ENCODE peak calls at places on chromosome 3, in eight cellular contexts. One of them, this sample, is unnamed.

GRCh38 chr3:151168269-151169094 is 34.5 kb downstream of the GPR171 start:
- DNase-seq in thoracic aorta: no peak
- DNase-seq in HCT116: peak; percentile 47
- DNase-seq in pancreas: peak; percentile 47
- DNase-seq in brain microvascular endothelial cell: peak; percentile 64
- DNase-seq in fibroblast of lung: peak; percentile 43
- DNase-seq in CD8-positive, alpha-beta T cell: peak; percentile 89
- DNase-seq in endothelial cell of umbilical vein: peak; percentile 38
- DNase-seq in this sample: peak; percentile 18

GRCh38 chr3:40925228-40925627 is 274.1 kb upstream of the CTNNB1 start:
- DNase-seq in fibroblast of lung: no peak
- DNase-seq in endothelial cell of umbilical vein: no peak
- DNase-seq in brain microvascular endothelial cell: no peak
- DNase-seq in thoracic aorta: no peak
- DNase-seq in HCT116: no peak
- DNase-seq in CD8-positive, alpha-beta T cell: no peak
- DNase-seq in pancreas: no peak
- DNase-seq in this sample: no peak

GRCh38 chr3:77672016-77672415 is 632.1 kb downstream of the ROBO2 start:
- DNase-seq in thoracic aorta: no peak
- DNase-seq in pancreas: no peak
- DNase-seq in brain microvascular endothelial cell: no peak
- DNase-seq in HCT116: no peak
- DNase-seq in CD8-positive, alpha-beta T cell: no peak
- DNase-seq in fibroblast of lung: no peak
- DNase-seq in endothelial cell of umbilical vein: no peak
- DNase-seq in this sample: no peak

GRCh38 chr3:134804508-134805480 is 9.7 kb downstream of the EPHB1 start:
- DNase-seq in fibroblast of lung: no peak
- DNase-seq in brain microvascular endothelial cell: no peak
- DNase-seq in HCT116: no peak
- DNase-seq in CD8-positive, alpha-beta T cell: peak; percentile 36
- DNase-seq in thoracic aorta: no peak
- DNase-seq in endothelial cell of umbilical vein: no peak
- DNase-seq in pancreas: no peak
- DNase-seq in this sample: no peak

GRCh38 chr3:138936763-138937689 is 9.9 kb downstream of the FOXL2 start:
- DNase-seq in CD8-positive, alpha-beta T cell: no peak
- DNase-seq in thoracic aorta: no peak
- DNase-seq in brain microvascular endothelial cell: no peak
- DNase-seq in fibroblast of lung: no peak
- DNase-seq in HCT116: no peak
- DNase-seq in endothelial cell of umbilical vein: no peak
- DNase-seq in pancreas: no peak
- DNase-seq in this sample: no peak

GRCh38 chr3:14371573-14372474 is 30.6 kb upstream of the SLC6A6 start:
- DNase-seq in thoracic aorta: peak; percentile 15
- DNase-seq in HCT116: peak; percentile 88
- DNase-seq in pancreas: peak; percentile 46
- DNase-seq in fibroblast of lung: peak; percentile 64
- DNase-seq in endothelial cell of umbilical vein: peak; percentile 7
- DNase-seq in brain microvascular endothelial cell: peak; percentile 24
- DNase-seq in CD8-positive, alpha-beta T cell: no peak
- DNase-seq in this sample: no peak

GRCh38 chr3:126267169-126267975 is 87.0 kb upstream of the ALDH1L1 start:
- DNase-seq in endothelial cell of umbilical vein: peak; percentile 89
- DNase-seq in pancreas: peak; percentile 69
- DNase-seq in thoracic aorta: peak; percentile 56
- DNase-seq in brain microvascular endothelial cell: peak; percentile 89
- DNase-seq in HCT116: peak; percentile 35
- DNase-seq in CD8-positive, alpha-beta T cell: no peak
- DNase-seq in fibroblast of lung: peak; percentile 91
- DNase-seq in this sample: peak; percentile 84

GRCh38 chr3:188712257-188712924 is 459.4 kb upstream of the TPRG1 start:
- DNase-seq in thoracic aorta: no peak
- DNase-seq in brain microvascular endothelial cell: peak; percentile 71
- DNase-seq in endothelial cell of umbilical vein: peak; percentile 64
- DNase-seq in fibroblast of lung: peak; percentile 91
- DNase-seq in HCT116: no peak
- DNase-seq in CD8-positive, alpha-beta T cell: no peak
- DNase-seq in pancreas: no peak
- DNase-seq in this sample: peak; percentile 55

GRCh38 chr3:120025520-120025919 is 68.7 kb downstream of the GSK3B start:
- DNase-seq in CD8-positive, alpha-beta T cell: no peak
- DNase-seq in thoracic aorta: no peak
- DNase-seq in pancreas: no peak
- DNase-seq in brain microvascular endothelial cell: no peak
- DNase-seq in fibroblast of lung: peak; percentile 42
- DNase-seq in HCT116: no peak
- DNase-seq in endothelial cell of umbilical vein: no peak
- DNase-seq in this sample: no peak

GRCh38 chr3:20798666-20799065 is 612.7 kb upstream of the SGO1 start:
- DNase-seq in brain microvascular endothelial cell: no peak
- DNase-seq in thoracic aorta: no peak
- DNase-seq in endothelial cell of umbilical vein: no peak
- DNase-seq in CD8-positive, alpha-beta T cell: no peak
- DNase-seq in fibroblast of lung: peak; percentile 4
- DNase-seq in pancreas: no peak
- DNase-seq in HCT116: no peak
- DNase-seq in this sample: no peak

GRCh38 chr3:150223090-150223489 is 185.0 kb upstream of the TSC22D2 start:
- DNase-seq in endothelial cell of umbilical vein: no peak
- DNase-seq in fibroblast of lung: no peak
- DNase-seq in thoracic aorta: no peak
- DNase-seq in HCT116: no peak
- DNase-seq in brain microvascular endothelial cell: no peak
- DNase-seq in pancreas: no peak
- DNase-seq in CD8-positive, alpha-beta T cell: no peak
- DNase-seq in this sample: no peak

GRCh38 chr3:87333393-87333892 is 57.1 kb upstream of the POU1F1 start:
- DNase-seq in pancreas: no peak
- DNase-seq in endothelial cell of umbilical vein: peak; percentile 91
- DNase-seq in brain microvascular endothelial cell: peak; percentile 91
- DNase-seq in CD8-positive, alpha-beta T cell: no peak
- DNase-seq in fibroblast of lung: peak; percentile 91
- DNase-seq in thoracic aorta: no peak
- DNase-seq in HCT116: peak; percentile 79
- DNase-seq in this sample: peak; percentile 41

GRCh38 chr3:140288575-140288974 is 353.6 kb downstream of the CLSTN2 start:
- DNase-seq in endothelial cell of umbilical vein: no peak
- DNase-seq in CD8-positive, alpha-beta T cell: no peak
- DNase-seq in thoracic aorta: no peak
- DNase-seq in fibroblast of lung: peak; percentile 65
- DNase-seq in HCT116: no peak
- DNase-seq in brain microvascular endothelial cell: no peak
- DNase-seq in pancreas: no peak
- DNase-seq in this sample: no peak

GRCh38 chr3:10137178-10137577 is 4.4 kb upstream of the VHL start:
- DNase-seq in brain microvascular endothelial cell: no peak
- DNase-seq in thoracic aorta: no peak
- DNase-seq in CD8-positive, alpha-beta T cell: no peak
- DNase-seq in pancreas: no peak
- DNase-seq in endothelial cell of umbilical vein: no peak
- DNase-seq in fibroblast of lung: no peak
- DNase-seq in HCT116: no peak
- DNase-seq in this sample: no peak

GRCh38 chr3:188272481-188273372 is 118.8 kb downstream of the LPP start:
- DNase-seq in HCT116: no peak
- DNase-seq in brain microvascular endothelial cell: peak; percentile 84
- DNase-seq in fibroblast of lung: peak; percentile 94
- DNase-seq in endothelial cell of umbilical vein: peak; percentile 48
- DNase-seq in CD8-positive, alpha-beta T cell: no peak
- DNase-seq in pancreas: no peak
- DNase-seq in thoracic aorta: no peak
- DNase-seq in this sample: peak; percentile 70

GRCh38 chr3:8540456-8540855 is 38.8 kb downstream of the LMCD1 start:
- DNase-seq in HCT116: no peak
- DNase-seq in endothelial cell of umbilical vein: peak; percentile 64
- DNase-seq in CD8-positive, alpha-beta T cell: no peak
- DNase-seq in brain microvascular endothelial cell: no peak
- DNase-seq in pancreas: no peak
- DNase-seq in fibroblast of lung: no peak
- DNase-seq in thoracic aorta: no peak
- DNase-seq in this sample: no peak

GRCh38 chr3:24493951-24494615 is 567 bp downstream of the THRB start:
- DNase-seq in CD8-positive, alpha-beta T cell: no peak
- DNase-seq in fibroblast of lung: peak; percentile 10
- DNase-seq in pancreas: peak; percentile 63
- DNase-seq in endothelial cell of umbilical vein: peak; percentile 20
- DNase-seq in HCT116: no peak
- DNase-seq in thoracic aorta: peak; percentile 41
- DNase-seq in brain microvascular endothelial cell: no peak
- DNase-seq in this sample: no peak

GRCh38 chr3:115562636-115563267 is 60.6 kb upstream of the GAP43 start:
- DNase-seq in pancreas: no peak
- DNase-seq in fibroblast of lung: no peak
- DNase-seq in thoracic aorta: no peak
- DNase-seq in HCT116: no peak
- DNase-seq in endothelial cell of umbilical vein: no peak
- DNase-seq in CD8-positive, alpha-beta T cell: no peak
- DNase-seq in brain microvascular endothelial cell: no peak
- DNase-seq in this sample: no peak

GRCh38 chr3:14808025-14808424 is 10.7 kb upstream of the FGD5 start:
- DNase-seq in pancreas: no peak
- DNase-seq in CD8-positive, alpha-beta T cell: no peak
- DNase-seq in HCT116: no peak
- DNase-seq in fibroblast of lung: no peak
- DNase-seq in thoracic aorta: no peak
- DNase-seq in brain microvascular endothelial cell: no peak
- DNase-seq in endothelial cell of umbilical vein: no peak
- DNase-seq in this sample: no peak

GRCh38 chr3:40869939-40870338 is 329.4 kb upstream of the CTNNB1 start:
- DNase-seq in HCT116: no peak
- DNase-seq in pancreas: no peak
- DNase-seq in endothelial cell of umbilical vein: no peak
- DNase-seq in brain microvascular endothelial cell: no peak
- DNase-seq in CD8-positive, alpha-beta T cell: no peak
- DNase-seq in thoracic aorta: no peak
- DNase-seq in fibroblast of lung: no peak
- DNase-seq in this sample: no peak

GRCh38 chr3:57959407-57960173 is 48.6 kb upstream of the FLNB start:
- DNase-seq in thoracic aorta: no peak
- DNase-seq in CD8-positive, alpha-beta T cell: no peak
- DNase-seq in fibroblast of lung: peak; percentile 81
- DNase-seq in HCT116: no peak
- DNase-seq in endothelial cell of umbilical vein: peak; percentile 49
- DNase-seq in brain microvascular endothelial cell: peak; percentile 35
- DNase-seq in pancreas: no peak
- DNase-seq in this sample: no peak
- H3K27ac ChIP-seq in thoracic aorta: no peak overlapping the region
- H3K27ac ChIP-seq in CD8-positive, alpha-beta T cell: no peak overlapping the region
- H3K27ac ChIP-seq in fibroblast of lung: no peak overlapping the region
- H3K27ac ChIP-seq in HCT116: no peak overlapping the region
- H3K27ac ChIP-seq in endothelial cell of umbilical vein: no peak overlapping the region
- H3K27ac ChIP-seq in brain microvascular endothelial cell: peak overlapping the region; percentile 57
- H3K27ac ChIP-seq in pancreas: no peak overlapping the region
- H3K27ac ChIP-seq in this sample: no peak overlapping the region

DNA sequence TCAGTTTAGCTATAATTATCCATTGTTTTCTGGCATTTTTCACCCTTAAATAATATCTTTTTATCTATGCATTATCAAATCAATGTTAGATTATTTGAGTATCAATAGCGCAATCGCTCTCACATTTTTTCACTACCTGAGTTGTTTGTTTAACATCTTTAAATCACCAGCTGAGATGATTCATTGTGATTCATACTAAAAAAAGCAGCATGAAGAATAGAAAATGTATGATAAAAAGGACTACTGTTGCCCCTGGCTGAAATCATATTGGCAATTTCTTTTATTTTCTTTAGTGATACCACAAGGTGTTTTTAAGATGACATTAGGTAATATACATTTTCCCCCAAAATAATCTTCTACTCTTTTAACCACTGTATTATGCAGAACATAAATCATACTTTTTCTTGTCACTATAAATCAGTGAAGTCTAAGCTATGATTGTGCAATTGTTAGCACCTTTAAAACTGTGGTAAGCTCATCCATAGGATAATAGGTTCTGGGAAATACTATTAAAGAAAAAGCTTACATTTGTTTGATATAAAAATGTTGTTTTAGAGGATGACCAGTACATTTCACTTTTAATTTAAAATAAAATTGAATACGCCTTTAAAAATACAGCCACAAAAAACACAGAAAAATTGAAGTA is 889.1 kb downstream of the NAALADL2 start:
- DNase-seq in CD8-positive, alpha-beta T cell: no peak
- DNase-seq in fibroblast of lung: peak; percentile 48
- DNase-seq in endothelial cell of umbilical vein: no peak
- DNase-seq in brain microvascular endothelial cell: no peak
- DNase-seq in thoracic aorta: no peak
- DNase-seq in pancreas: no peak
- DNase-seq in HCT116: no peak
- DNase-seq in this sample: no peak
- TF ChIP-seq CTCF in CD8-positive, alpha-beta T cell: no peak
- TF ChIP-seq CTCF in fibroblast of lung: no peak
- TF ChIP-seq CTCF in endothelial cell of umbilical vein: no peak
- TF ChIP-seq CTCF in brain microvascular endothelial cell: no peak
- TF ChIP-seq CTCF in thoracic aorta: no peak
- TF ChIP-seq CTCF in pancreas: no peak
- TF ChIP-seq CTCF in HCT116: no peak
- TF ChIP-seq CTCF in this sample: no peak

GRCh38 chr3:197345381-197345780 is 47.0 kb upstream of the DLG1 start:
- DNase-seq in fibroblast of lung: no peak
- DNase-seq in CD8-positive, alpha-beta T cell: no peak
- DNase-seq in brain microvascular endothelial cell: no peak
- DNase-seq in HCT116: no peak
- DNase-seq in endothelial cell of umbilical vein: no peak
- DNase-seq in pancreas: no peak
- DNase-seq in thoracic aorta: no peak
- DNase-seq in this sample: no peak

GRCh38 chr3:197344582-197345318 is 46.3 kb upstream of the DLG1 start:
- DNase-seq in pancreas: no peak
- DNase-seq in brain microvascular endothelial cell: no peak
- DNase-seq in CD8-positive, alpha-beta T cell: no peak
- DNase-seq in thoracic aorta: no peak
- DNase-seq in HCT116: no peak
- DNase-seq in endothelial cell of umbilical vein: no peak
- DNase-seq in fibroblast of lung: no peak
- DNase-seq in this sample: no peak

GRCh38 chr3:197343656-197344408 is 45.4 kb upstream of the DLG1 start:
- DNase-seq in fibroblast of lung: no peak
- DNase-seq in pancreas: no peak
- DNase-seq in HCT116: no peak
- DNase-seq in thoracic aorta: no peak
- DNase-seq in brain microvascular endothelial cell: no peak
- DNase-seq in CD8-positive, alpha-beta T cell: no peak
- DNase-seq in endothelial cell of umbilical vein: no peak
- DNase-seq in this sample: no peak

GRCh38 chr3:197340521-197340871 is 42.1 kb upstream of the DLG1 start:
- DNase-seq in HCT116: no peak
- DNase-seq in fibroblast of lung: no peak
- DNase-seq in endothelial cell of umbilical vein: no peak
- DNase-seq in pancreas: no peak
- DNase-seq in brain microvascular endothelial cell: no peak
- DNase-seq in thoracic aorta: no peak
- DNase-seq in CD8-positive, alpha-beta T cell: no peak
- DNase-seq in this sample: no peak

GRCh38 chr3:197343111-197343510 is 44.7 kb upstream of the DLG1 start:
- DNase-seq in pancreas: no peak
- DNase-seq in CD8-positive, alpha-beta T cell: no peak
- DNase-seq in thoracic aorta: no peak
- DNase-seq in endothelial cell of umbilical vein: no peak
- DNase-seq in HCT116: no peak
- DNase-seq in fibroblast of lung: no peak
- DNase-seq in brain microvascular endothelial cell: no peak
- DNase-seq in this sample: no peak
- H3K27ac ChIP-seq in pancreas: no peak overlapping the region
- H3K27ac ChIP-seq in CD8-positive, alpha-beta T cell: no peak overlapping the region
- H3K27ac ChIP-seq in thoracic aorta: no peak overlapping the region
- H3K27ac ChIP-seq in endothelial cell of umbilical vein: no peak overlapping the region
- H3K27ac ChIP-seq in HCT116: no peak overlapping the region
- H3K27ac ChIP-seq in fibroblast of lung: no peak overlapping the region
- H3K27ac ChIP-seq in brain microvascular endothelial cell: no peak overlapping the region
- H3K27ac ChIP-seq in this sample: no peak overlapping the region

GRCh38 chr3:112531358-112531781 is 30.4 kb downstream of the ATG3 start:
- DNase-seq in brain microvascular endothelial cell: no peak
- DNase-seq in fibroblast of lung: peak; percentile 23
- DNase-seq in pancreas: no peak
- DNase-seq in endothelial cell of umbilical vein: peak; percentile 53
- DNase-seq in HCT116: peak; percentile 6
- DNase-seq in thoracic aorta: no peak
- DNase-seq in CD8-positive, alpha-beta T cell: no peak
- DNase-seq in this sample: peak; percentile 6
- TF ChIP-seq CTCF in brain microvascular endothelial cell: peak; percentile 17
- TF ChIP-seq CTCF in fibroblast of lung: no peak
- TF ChIP-seq CTCF in pancreas: peak; percentile 35
- TF ChIP-seq CTCF in endothelial cell of umbilical vein: no peak
- TF ChIP-seq CTCF in HCT116: peak; percentile 73
- TF ChIP-seq CTCF in thoracic aorta: peak; percentile 53
- TF ChIP-seq CTCF in CD8-positive, alpha-beta T cell: peak; percentile 78
- TF ChIP-seq CTCF in this sample: peak; percentile 53